ENCODE peak calls at places on chromosomes 16 and 17, in seven cellular contexts. Q, B, K, H, M, V and R are unnamed samples. For H3K4me1, the result is how much of the 10 kb centered on the place peaks cover.

GRCh38 chr17:65345261-65346060 is 208.3 kb downstream of the RGS9 start:
- DNase-seq in B (no peak), V (no peak), M (no peak), K (no peak), H (no peak), Q (no peak), R (no peak)

GRCh38 chr17:45123930-45124796 is 8.2 kb downstream of the PLCD3 start:
- DNase-seq in Q (peak), V (no peak), K (peak), H (peak), B (peak), M (peak), R (no peak)

GRCh38 chr16:65244811-65245210 is 122.9 kb upstream of the CDH11 start:
- DNase-seq in V (no peak), Q (no peak), B (no peak), H (no peak), K (no peak), M (no peak), R (no peak)

GRCh38 chr17:75412455-75413317 is 7.2 kb upstream of the GRB2 start:
- DNase-seq in H (peak), M (peak), Q (no peak), K (peak), V (peak), B (peak), R (peak)

GRCh38 chr17:19315104-19315503 is 47.4 kb downstream of the B9D1 start:
- DNase-seq in H (no peak), M (no peak), K (no peak), Q (no peak), V (no peak), B (no peak), R (no peak)

GRCh38 chr16:19555938-19556778 is 655 bp downstream of the VPS35L start:
- DNase-seq in B (peak), M (peak), V (no peak), H (no peak), Q (no peak), K (peak), R (peak)

GRCh38 chr17:75739174-75739573 is 17.9 kb downstream of the ITGB4 start:
- DNase-seq in Q (no peak), H (no peak), K (no peak), B (no peak), M (no peak), V (no peak), R (no peak)

GRCh38 chr17:697682-698081 is 17.0 kb downstream of the VPS53 start:
- DNase-seq in M (no peak), H (no peak), V (no peak), B (no peak), K (no peak), Q (no peak), R (no peak)

GRCh38 chr17:66400698-66401097 is 98.3 kb downstream of the PRKCA start:
- DNase-seq in H (no peak), M (no peak), V (no peak), K (no peak), B (no peak), Q (no peak), R (no peak)

GRCh38 chr17:66715745-66716156 is 119.2 kb upstream of the CACNG5 start:
- DNase-seq in V (no peak), Q (no peak), M (peak), B (peak), K (no peak), H (peak), R (no peak)

GRCh38 chr17:72825218-72825617 is 267.3 kb downstream of the SLC39A11 start:
- DNase-seq in B (no peak), H (no peak), V (no peak), M (no peak), K (no peak), Q (no peak), R (no peak)

GRCh38 chr16:49596699-49597291 is 223.2 kb downstream of the C16orf78 start:
- DNase-seq in M (no peak), V (no peak), B (no peak), K (no peak), H (no peak), Q (no peak), R (no peak)

GRCh38 chr17:691423-691822 is 23.2 kb downstream of the VPS53 start:
- DNase-seq in H (no peak), M (no peak), Q (no peak), V (no peak), B (peak), K (no peak), R (no peak)

GRCh38 chr17:71824671-71825070 is 296.1 kb upstream of the SOX9 start:
- DNase-seq in Q (no peak), K (no peak), B (no peak), H (no peak), M (no peak), V (no peak), R (no peak)
- H3K4me1 ChIP-seq in Q (under half), K (under half), B (under half), H (under half), M (under half), V (under half), R (under half)

GRCh38 chr16:71712501-71712900 is 12.0 kb downstream of the PHLPP2 start:
- DNase-seq in M (no peak), B (no peak), K (no peak), H (no peak), Q (no peak), V (no peak), R (no peak)

GRCh38 chr16:71707199-71707598 is 17.3 kb downstream of the PHLPP2 start:
- DNase-seq in V (no peak), K (no peak), B (no peak), Q (no peak), H (no peak), M (no peak), R (no peak)

GRCh38 chr16:71709231-71709781 is 15.2 kb downstream of the PHLPP2 start:
- DNase-seq in H (no peak), V (no peak), M (peak), K (no peak), B (peak), Q (no peak), R (no peak)

GRCh38 chr16:71711789-71712188 is 12.7 kb downstream of the PHLPP2 start:
- DNase-seq in V (no peak), M (no peak), Q (no peak), K (no peak), B (no peak), H (no peak), R (no peak)

GRCh38 chr16:71708696-71709095 is 15.8 kb downstream of the PHLPP2 start:
- DNase-seq in H (no peak), V (no peak), K (no peak), M (no peak), Q (no peak), B (no peak), R (no peak)
- H3K4me1 ChIP-seq in H (under half), V (under half), K (under half), M (under half), Q (under half), B (under half), R (under half)

GRCh38 chr17:77615672-77616242 is 342.7 kb upstream of the TNRC6C start:
- DNase-seq in V (no peak), H (no peak), B (no peak), Q (no peak), K (no peak), M (no peak), R (no peak)
- H3K4me1 ChIP-seq in V (under half), H (under half), B (under half), Q (under half), K (under half), M (under half), R (under half)

GRCh38 chr17:76962858-76963257 is 94.7 kb downstream of the MGAT5B start:
- DNase-seq in B (no peak), H (no peak), M (no peak), Q (no peak), K (no peak), V (no peak), R (no peak)
- H3K4me1 ChIP-seq in B (under half), H (under half), M (under half), Q (under half), K (under half), V (under half), R (under half)